ENCODE peak calls at places on chromosomes 13 and 19, in eight cellular contexts. One of them, this sample, is unnamed. For H3K4me1, the result is how much of the 10 kb centered on the place peaks cover.

GRCh38 chr13:113659337-113659736 is 1.3 kb upstream of the ATP4B start:
- DNase-seq in vagina: no peak
- DNase-seq in sigmoid colon: no peak
- DNase-seq in spleen: no peak
- DNase-seq in endothelial cell of umbilical vein: no peak
- DNase-seq in stomach: no peak
- DNase-seq in upper lobe of left lung: no peak
- DNase-seq in H1: no peak
- DNase-seq in this sample: no peak

GRCh38 chr13:112057736-112058518 is 9.0 kb upstream of the SOX1 start:
- DNase-seq in vagina: no peak
- DNase-seq in sigmoid colon: no peak
- DNase-seq in spleen: peak
- DNase-seq in endothelial cell of umbilical vein: peak
- DNase-seq in stomach: no peak
- DNase-seq in upper lobe of left lung: no peak
- DNase-seq in H1: no peak
- DNase-seq in this sample: no peak

GRCh38 chr19:29378543-29379105 is 147.2 kb upstream of the VSTM2B start:
- DNase-seq in vagina: peak
- DNase-seq in sigmoid colon: no peak
- DNase-seq in spleen: no peak
- DNase-seq in endothelial cell of umbilical vein: no peak
- DNase-seq in stomach: no peak
- DNase-seq in upper lobe of left lung: no peak
- DNase-seq in H1: no peak
- DNase-seq in this sample: no peak

GRCh38 chr13:77751513-77752456 is 54.3 kb downstream of the SLAIN1 start:
- DNase-seq in vagina: no peak
- DNase-seq in sigmoid colon: no peak
- DNase-seq in spleen: no peak
- DNase-seq in endothelial cell of umbilical vein: peak
- DNase-seq in stomach: no peak
- DNase-seq in upper lobe of left lung: peak
- DNase-seq in H1: no peak
- DNase-seq in this sample: no peak

GRCh38 chr19:46951236-46951986 is 68.2 kb upstream of the NPAS1 start:
- DNase-seq in vagina: no peak
- DNase-seq in sigmoid colon: no peak
- DNase-seq in spleen: no peak
- DNase-seq in endothelial cell of umbilical vein: no peak
- DNase-seq in stomach: no peak
- DNase-seq in upper lobe of left lung: no peak
- DNase-seq in H1: no peak
- DNase-seq in this sample: peak

GRCh38 chr19:4114181-4114580 is 9.7 kb downstream of the MAP2K2 start:
- DNase-seq in vagina: no peak
- DNase-seq in sigmoid colon: no peak
- DNase-seq in spleen: no peak
- DNase-seq in endothelial cell of umbilical vein: no peak
- DNase-seq in stomach: no peak
- DNase-seq in upper lobe of left lung: no peak
- DNase-seq in H1: no peak
- DNase-seq in this sample: no peak

GRCh38 chr19:13018037-13018914 is 23.0 kb downstream of the NFIX start:
- DNase-seq in vagina: no peak
- DNase-seq in sigmoid colon: peak
- DNase-seq in spleen: no peak
- DNase-seq in endothelial cell of umbilical vein: peak
- DNase-seq in stomach: peak
- DNase-seq in upper lobe of left lung: peak
- DNase-seq in H1: no peak
- DNase-seq in this sample: peak

GRCh38 chr19:51919606-51920005 is 7.7 kb upstream of the ZNF613 start:
- DNase-seq in vagina: no peak
- DNase-seq in sigmoid colon: no peak
- DNase-seq in spleen: no peak
- DNase-seq in endothelial cell of umbilical vein: no peak
- DNase-seq in stomach: no peak
- DNase-seq in upper lobe of left lung: no peak
- DNase-seq in H1: no peak
- DNase-seq in this sample: no peak

GRCh38 chr13:81480634-81481033 is 1139.7 kb upstream of the SPRY2 start:
- DNase-seq in vagina: no peak
- DNase-seq in sigmoid colon: no peak
- DNase-seq in spleen: no peak
- DNase-seq in endothelial cell of umbilical vein: no peak
- DNase-seq in stomach: no peak
- DNase-seq in upper lobe of left lung: no peak
- DNase-seq in H1: no peak
- DNase-seq in this sample: no peak

GRCh38 chr19:29328586-29328985 is 115.6 kb upstream of the UQCRFS1 start:
- DNase-seq in vagina: peak
- DNase-seq in sigmoid colon: no peak
- DNase-seq in spleen: no peak
- DNase-seq in endothelial cell of umbilical vein: no peak
- DNase-seq in stomach: no peak
- DNase-seq in upper lobe of left lung: no peak
- DNase-seq in H1: no peak
- DNase-seq in this sample: no peak

GRCh38 chr19:47021536-47022139 is 2.0 kb downstream of the NPAS1 start:
- DNase-seq in vagina: no peak
- DNase-seq in sigmoid colon: no peak
- DNase-seq in spleen: peak
- DNase-seq in endothelial cell of umbilical vein: no peak
- DNase-seq in stomach: no peak
- DNase-seq in upper lobe of left lung: no peak
- DNase-seq in H1: no peak
- DNase-seq in this sample: no peak

GRCh38 chr13:20814224-20814910 is 40.6 kb upstream of the EEF1AKMT1 start:
- DNase-seq in vagina: no peak
- DNase-seq in sigmoid colon: peak
- DNase-seq in spleen: no peak
- DNase-seq in endothelial cell of umbilical vein: peak
- DNase-seq in stomach: peak
- DNase-seq in upper lobe of left lung: peak
- DNase-seq in H1: no peak
- DNase-seq in this sample: peak

GRCh38 chr13:39335721-39336120 is 267.3 kb downstream of the LHFPL6 start:
- DNase-seq in vagina: no peak
- DNase-seq in sigmoid colon: no peak
- DNase-seq in spleen: no peak
- DNase-seq in endothelial cell of umbilical vein: no peak
- DNase-seq in stomach: no peak
- DNase-seq in upper lobe of left lung: no peak
- DNase-seq in H1: no peak
- DNase-seq in this sample: no peak

GRCh38 chr19:6044056-6044805 is 66.1 kb downstream of the RFX2 start:
- DNase-seq in vagina: no peak
- DNase-seq in sigmoid colon: no peak
- DNase-seq in spleen: no peak
- DNase-seq in endothelial cell of umbilical vein: no peak
- DNase-seq in stomach: no peak
- DNase-seq in upper lobe of left lung: no peak
- DNase-seq in H1: no peak
- DNase-seq in this sample: no peak

GRCh38 chr19:1489463-1489971 is 633 bp downstream of the PCSK4 start:
- DNase-seq in vagina: no peak
- DNase-seq in sigmoid colon: no peak
- DNase-seq in spleen: peak
- DNase-seq in endothelial cell of umbilical vein: no peak
- DNase-seq in stomach: no peak
- DNase-seq in upper lobe of left lung: no peak
- DNase-seq in H1: no peak
- DNase-seq in this sample: no peak

GRCh38 chr13:39311619-39312018 is 273.4 kb downstream of the NHLRC3 start:
- DNase-seq in vagina: no peak
- DNase-seq in sigmoid colon: no peak
- DNase-seq in spleen: no peak
- DNase-seq in endothelial cell of umbilical vein: no peak
- DNase-seq in stomach: no peak
- DNase-seq in upper lobe of left lung: no peak
- DNase-seq in H1: no peak
- DNase-seq in this sample: no peak

GRCh38 chr19:47854459-47854858 is 4.6 kb upstream of the TPRX2 start:
- DNase-seq in vagina: no peak
- DNase-seq in sigmoid colon: no peak
- DNase-seq in spleen: no peak
- DNase-seq in endothelial cell of umbilical vein: no peak
- DNase-seq in stomach: no peak
- DNase-seq in upper lobe of left lung: no peak
- DNase-seq in H1: no peak
- DNase-seq in this sample: no peak

GRCh38 chr19:38524994-38525634 is 91.6 kb downstream of the RYR1 start:
- DNase-seq in vagina: no peak
- DNase-seq in sigmoid colon: no peak
- DNase-seq in spleen: no peak
- DNase-seq in endothelial cell of umbilical vein: no peak
- DNase-seq in stomach: no peak
- DNase-seq in upper lobe of left lung: no peak
- DNase-seq in H1: no peak
- DNase-seq in this sample: no peak

GRCh38 chr13:42474954-42475353 is 99.0 kb upstream of the TNFSF11 start:
- DNase-seq in vagina: no peak
- DNase-seq in sigmoid colon: no peak
- DNase-seq in spleen: no peak
- DNase-seq in endothelial cell of umbilical vein: peak
- DNase-seq in stomach: no peak
- DNase-seq in upper lobe of left lung: no peak
- DNase-seq in H1: no peak
- DNase-seq in this sample: no peak

GRCh38 chr19:33830264-33830663 is 33.6 kb downstream of the KCTD15 start:
- DNase-seq in vagina: no peak
- DNase-seq in sigmoid colon: no peak
- DNase-seq in spleen: no peak
- DNase-seq in endothelial cell of umbilical vein: no peak
- DNase-seq in stomach: no peak
- DNase-seq in upper lobe of left lung: no peak
- DNase-seq in H1: no peak
- DNase-seq in this sample: no peak

GRCh38 chr19:29483641-29483920 is 42.2 kb upstream of the VSTM2B start:
- DNase-seq in vagina: no peak
- DNase-seq in sigmoid colon: peak
- DNase-seq in spleen: peak
- DNase-seq in endothelial cell of umbilical vein: no peak
- DNase-seq in stomach: no peak
- DNase-seq in upper lobe of left lung: no peak
- DNase-seq in H1: no peak
- DNase-seq in this sample: no peak

GRCh38 chr19:18418034-18418724 is 1.0 kb upstream of the SSBP4 start:
- DNase-seq in vagina: no peak
- DNase-seq in sigmoid colon: no peak
- DNase-seq in spleen: peak
- DNase-seq in endothelial cell of umbilical vein: no peak
- DNase-seq in stomach: no peak
- DNase-seq in upper lobe of left lung: no peak
- DNase-seq in H1: no peak
- DNase-seq in this sample: no peak
- H3K4me1 ChIP-seq in vagina: half or more
- H3K4me1 ChIP-seq in sigmoid colon: under half
- H3K4me1 ChIP-seq in spleen: half or more
- H3K4me1 ChIP-seq in endothelial cell of umbilical vein: under half
- H3K4me1 ChIP-seq in stomach: half or more
- H3K4me1 ChIP-seq in upper lobe of left lung: half or more
- H3K4me1 ChIP-seq in H1: under half
- H3K4me1 ChIP-seq in this sample: half or more

GRCh38 chr13:61795580-61795979 is 379.9 kb upstream of the PCDH20 start:
- DNase-seq in vagina: no peak
- DNase-seq in sigmoid colon: no peak
- DNase-seq in spleen: no peak
- DNase-seq in endothelial cell of umbilical vein: no peak
- DNase-seq in stomach: no peak
- DNase-seq in upper lobe of left lung: no peak
- DNase-seq in H1: no peak
- DNase-seq in this sample: no peak
- TF ChIP-seq POLR2A in vagina: no peak
- TF ChIP-seq POLR2A in sigmoid colon: no peak
- TF ChIP-seq POLR2A in spleen: no peak
- TF ChIP-seq POLR2A in endothelial cell of umbilical vein: no peak
- TF ChIP-seq POLR2A in stomach: no peak
- TF ChIP-seq POLR2A in upper lobe of left lung: no peak
- TF ChIP-seq POLR2A in H1: no peak
- TF ChIP-seq POLR2A in this sample: no peak

DNA sequence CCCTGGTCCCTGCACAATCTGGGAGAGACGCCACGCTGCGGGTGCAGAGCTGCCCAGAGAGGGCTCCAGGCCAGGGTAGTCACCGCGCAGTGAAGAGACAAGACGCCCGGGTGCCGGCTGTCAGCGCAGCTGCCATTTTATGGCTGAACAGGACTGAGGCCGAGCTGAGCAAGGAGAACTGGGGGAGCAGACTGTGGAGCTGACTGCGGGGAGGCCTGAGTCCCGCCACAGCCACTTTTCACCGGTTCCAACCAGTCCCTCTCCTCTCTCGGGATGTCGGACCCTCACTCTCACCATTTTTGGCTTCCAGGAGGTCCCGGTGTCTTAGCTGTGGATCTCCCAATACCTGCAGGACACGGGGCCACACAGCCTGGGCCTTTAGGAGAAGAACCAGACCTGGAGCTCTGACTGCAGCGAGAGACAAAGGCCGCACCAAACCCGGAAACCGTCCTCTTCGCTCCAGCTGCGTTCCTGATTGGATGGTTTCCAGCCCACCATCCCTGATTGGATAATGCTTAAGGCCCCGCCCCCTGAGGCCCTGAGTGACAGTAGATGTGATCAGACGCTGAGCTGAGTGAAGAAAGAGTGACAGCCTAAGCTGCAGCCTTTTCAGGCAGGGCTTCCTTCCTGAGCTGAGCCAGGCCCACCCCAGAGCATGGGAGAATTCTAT is at the start of gene ZNF626:
- DNase-seq in vagina: no peak
- DNase-seq in sigmoid colon: peak
- DNase-seq in spleen: peak
- DNase-seq in endothelial cell of umbilical vein: peak
- DNase-seq in stomach: peak
- DNase-seq in upper lobe of left lung: peak
- DNase-seq in H1: peak
- DNase-seq in this sample: peak
- TF ChIP-seq POLR2AphosphoS5 in vagina: peak
- TF ChIP-seq POLR2AphosphoS5 in sigmoid colon: peak
- TF ChIP-seq POLR2AphosphoS5 in spleen: peak
- TF ChIP-seq POLR2AphosphoS5 in endothelial cell of umbilical vein: peak
- TF ChIP-seq POLR2AphosphoS5 in stomach: peak
- TF ChIP-seq POLR2AphosphoS5 in upper lobe of left lung: peak
- TF ChIP-seq POLR2AphosphoS5 in H1: peak
- TF ChIP-seq POLR2AphosphoS5 in this sample: peak

DNA sequence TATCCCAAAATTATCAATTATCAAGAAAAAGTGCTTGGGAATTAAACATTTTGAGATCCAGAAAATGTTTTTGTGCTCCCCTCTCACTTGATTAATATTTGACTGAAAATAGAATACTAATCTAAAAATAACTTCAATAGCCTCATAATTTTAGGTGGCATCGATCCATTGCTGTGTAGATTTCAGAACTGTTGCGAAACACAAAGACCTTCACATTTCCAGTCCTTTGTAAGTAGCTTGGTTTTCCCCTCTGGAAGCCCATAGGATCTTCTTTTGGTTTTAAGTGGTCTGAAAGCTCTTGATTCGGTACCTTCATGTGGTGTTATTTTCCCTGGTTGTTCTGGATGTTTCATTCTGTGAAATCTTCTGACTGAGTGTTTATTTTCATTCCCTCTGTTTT is 176.5 kb downstream of the NUFIP1 start:
- DNase-seq in vagina: no peak
- DNase-seq in sigmoid colon: no peak
- DNase-seq in spleen: no peak
- DNase-seq in endothelial cell of umbilical vein: no peak
- DNase-seq in stomach: no peak
- DNase-seq in upper lobe of left lung: no peak
- DNase-seq in H1: no peak
- DNase-seq in this sample: no peak
- H3K4me1 ChIP-seq in vagina: under half
- H3K4me1 ChIP-seq in sigmoid colon: under half
- H3K4me1 ChIP-seq in spleen: under half
- H3K4me1 ChIP-seq in endothelial cell of umbilical vein: under half
- H3K4me1 ChIP-seq in stomach: under half
- H3K4me1 ChIP-seq in upper lobe of left lung: under half
- H3K4me1 ChIP-seq in H1: under half
- H3K4me1 ChIP-seq in this sample: under half